ENCODE peak calls at places on chromosomes 1 and 21, in eight cellular contexts. One of them, this sample, is unnamed.

GRCh38 chr1:168266644-168267186 is 14.0 kb upstream of the TBX19 start:
- DNase-seq in HFFc6: no peak
- DNase-seq in EL: peak
- DNase-seq in NCI-H1105: no peak
- DNase-seq in T1000: no peak
- DNase-seq in cardiac fibroblast: peak
- DNase-seq in nephron progenitor cell: no peak
- DNase-seq in progenitor cell of endocrine pancreas: no peak
- DNase-seq in this sample: no peak

GRCh38 chr1:40399984-40400704 is 26.6 kb downstream of the SMAP2 start:
- DNase-seq in HFFc6: no peak
- DNase-seq in EL: no peak
- DNase-seq in NCI-H1105: no peak
- DNase-seq in T1000: no peak
- DNase-seq in cardiac fibroblast: no peak
- DNase-seq in nephron progenitor cell: no peak
- DNase-seq in progenitor cell of endocrine pancreas: no peak
- DNase-seq in this sample: no peak

GRCh38 chr1:241356519-241357365 is at the start of gene RGS7:
- DNase-seq in HFFc6: no peak
- DNase-seq in EL: peak
- DNase-seq in NCI-H1105: peak
- DNase-seq in T1000: peak
- DNase-seq in cardiac fibroblast: peak
- DNase-seq in nephron progenitor cell: peak
- DNase-seq in progenitor cell of endocrine pancreas: peak
- DNase-seq in this sample: peak

GRCh38 chr1:32998009-32998555 is 33.5 kb upstream of the RNF19B start:
- DNase-seq in HFFc6: no peak
- DNase-seq in EL: peak
- DNase-seq in NCI-H1105: no peak
- DNase-seq in T1000: no peak
- DNase-seq in cardiac fibroblast: peak
- DNase-seq in nephron progenitor cell: no peak
- DNase-seq in progenitor cell of endocrine pancreas: no peak
- DNase-seq in this sample: no peak

GRCh38 chr1:87203890-87204289 is 124.8 kb upstream of the LMO4 start:
- DNase-seq in HFFc6: peak
- DNase-seq in EL: peak
- DNase-seq in NCI-H1105: no peak
- DNase-seq in T1000: peak
- DNase-seq in cardiac fibroblast: peak
- DNase-seq in nephron progenitor cell: no peak
- DNase-seq in progenitor cell of endocrine pancreas: no peak
- DNase-seq in this sample: no peak

GRCh38 chr1:74504125-74505065 is 8.0 kb downstream of the LRRC53 start:
- DNase-seq in HFFc6: no peak
- DNase-seq in EL: peak
- DNase-seq in NCI-H1105: peak
- DNase-seq in T1000: no peak
- DNase-seq in cardiac fibroblast: peak
- DNase-seq in nephron progenitor cell: peak
- DNase-seq in progenitor cell of endocrine pancreas: peak
- DNase-seq in this sample: peak

GRCh38 chr21:37670883-37671282 is 245.4 kb downstream of the KCNJ6 start:
- DNase-seq in HFFc6: no peak
- DNase-seq in EL: peak
- DNase-seq in NCI-H1105: no peak
- DNase-seq in T1000: no peak
- DNase-seq in cardiac fibroblast: peak
- DNase-seq in nephron progenitor cell: no peak
- DNase-seq in progenitor cell of endocrine pancreas: no peak
- DNase-seq in this sample: no peak

GRCh38 chr1:42888013-42888633 is 41.7 kb downstream of the ZNF691 start:
- DNase-seq in HFFc6: no peak
- DNase-seq in EL: no peak
- DNase-seq in NCI-H1105: no peak
- DNase-seq in T1000: no peak
- DNase-seq in cardiac fibroblast: no peak
- DNase-seq in nephron progenitor cell: no peak
- DNase-seq in progenitor cell of endocrine pancreas: no peak
- DNase-seq in this sample: no peak

GRCh38 chr1:55622071-55622470 is 406.9 kb upstream of the USP24 start:
- DNase-seq in HFFc6: no peak
- DNase-seq in EL: no peak
- DNase-seq in NCI-H1105: no peak
- DNase-seq in T1000: no peak
- DNase-seq in cardiac fibroblast: no peak
- DNase-seq in nephron progenitor cell: no peak
- DNase-seq in progenitor cell of endocrine pancreas: no peak
- DNase-seq in this sample: no peak

GRCh38 chr1:65467536-65467935 is 47.1 kb downstream of the LEPR start:
- DNase-seq in HFFc6: no peak
- DNase-seq in EL: no peak
- DNase-seq in NCI-H1105: peak
- DNase-seq in T1000: no peak
- DNase-seq in cardiac fibroblast: peak
- DNase-seq in nephron progenitor cell: peak
- DNase-seq in progenitor cell of endocrine pancreas: peak
- DNase-seq in this sample: no peak

GRCh38 chr1:22331618-22332017 is 120.0 kb upstream of the ZBTB40 start:
- DNase-seq in HFFc6: no peak
- DNase-seq in EL: no peak
- DNase-seq in NCI-H1105: no peak
- DNase-seq in T1000: no peak
- DNase-seq in cardiac fibroblast: no peak
- DNase-seq in nephron progenitor cell: no peak
- DNase-seq in progenitor cell of endocrine pancreas: no peak
- DNase-seq in this sample: no peak

GRCh38 chr1:54823670-54824069 is 22.5 kb upstream of the TTC22 start:
- DNase-seq in HFFc6: no peak
- DNase-seq in EL: no peak
- DNase-seq in NCI-H1105: no peak
- DNase-seq in T1000: no peak
- DNase-seq in cardiac fibroblast: no peak
- DNase-seq in nephron progenitor cell: no peak
- DNase-seq in progenitor cell of endocrine pancreas: no peak
- DNase-seq in this sample: no peak

GRCh38 chr21:46621457-46622182 is 13.9 kb upstream of the PRMT2 start:
- DNase-seq in HFFc6: no peak
- DNase-seq in EL: no peak
- DNase-seq in NCI-H1105: no peak
- DNase-seq in T1000: no peak
- DNase-seq in cardiac fibroblast: no peak
- DNase-seq in nephron progenitor cell: no peak
- DNase-seq in progenitor cell of endocrine pancreas: no peak
- DNase-seq in this sample: no peak

GRCh38 chr1:26281091-26281958 is 1.4 kb downstream of the SH3BGRL3 start:
- DNase-seq in HFFc6: no peak
- DNase-seq in EL: peak
- DNase-seq in NCI-H1105: no peak
- DNase-seq in T1000: no peak
- DNase-seq in cardiac fibroblast: peak
- DNase-seq in nephron progenitor cell: no peak
- DNase-seq in progenitor cell of endocrine pancreas: no peak
- DNase-seq in this sample: no peak

GRCh38 chr1:156077430-156077760 is 4.9 kb downstream of the MEX3A start:
- DNase-seq in HFFc6: no peak
- DNase-seq in EL: no peak
- DNase-seq in NCI-H1105: no peak
- DNase-seq in T1000: no peak
- DNase-seq in cardiac fibroblast: no peak
- DNase-seq in nephron progenitor cell: no peak
- DNase-seq in progenitor cell of endocrine pancreas: no peak
- DNase-seq in this sample: no peak

GRCh38 chr1:172340520-172340919 is 80.0 kb upstream of the C1orf105 start:
- DNase-seq in HFFc6: no peak
- DNase-seq in EL: no peak
- DNase-seq in NCI-H1105: no peak
- DNase-seq in T1000: no peak
- DNase-seq in cardiac fibroblast: no peak
- DNase-seq in nephron progenitor cell: no peak
- DNase-seq in progenitor cell of endocrine pancreas: no peak
- DNase-seq in this sample: no peak

GRCh38 chr1:54409156-54410142 is 3.3 kb upstream of the SSBP3 start:
- DNase-seq in HFFc6: no peak
- DNase-seq in EL: no peak
- DNase-seq in NCI-H1105: no peak
- DNase-seq in T1000: no peak
- DNase-seq in cardiac fibroblast: no peak
- DNase-seq in nephron progenitor cell: no peak
- DNase-seq in progenitor cell of endocrine pancreas: no peak
- DNase-seq in this sample: no peak